ENCODE peak calls at places on chromosomes 11 and 22, in five cellular contexts. E is neural crest cell, X is hepatocyte, I is spleen, H is fibroblast of pulmonary artery. Y is an unnamed sample.

GRCh38 chr22:19886605-19887250 is 32.1 kb upstream of the GNB1L start:
- DNase-seq in X (no peak), I (peak), H (peak), E (no peak), Y (no peak)

GRCh38 chr11:33015621-33016551 is at the start of gene DEPDC7:
- DNase-seq in I (peak), H (peak), X (peak), E (peak), Y (peak)

GRCh38 chr11:20066013-20066782 is 94.1 kb downstream of the DBX1 start:
- DNase-seq in I (no peak), E (no peak), X (no peak), H (no peak), Y (no peak)

GRCh38 chr11:133253570-133253969 is 278.7 kb downstream of the OPCML start:
- DNase-seq in X (no peak), E (no peak), H (no peak), I (no peak), Y (no peak)

GRCh38 chr11:110785398-110785797 is 73.2 kb upstream of the ARHGAP20 start:
- DNase-seq in I (no peak), X (no peak), E (no peak), H (no peak), Y (no peak)

GRCh38 chr22:22955276-22955798 is 67.7 kb downstream of the IGLL5 start:
- DNase-seq in E (no peak), X (no peak), H (no peak), I (no peak), Y (no peak)

GRCh38 chr22:46612341-46612903 is 7.8 kb upstream of the GRAMD4 start:
- DNase-seq in H (no peak), E (no peak), X (no peak), I (peak), Y (no peak)

GRCh38 chr11:30487200-30487898 is 98.8 kb downstream of the MPPED2 start:
- DNase-seq in H (no peak), E (no peak), X (no peak), I (peak), Y (peak)

GRCh38 chr22:32830473-32830872 is 29.0 kb downstream of the TIMP3 start:
- DNase-seq in E (peak), I (peak), X (no peak), H (no peak), Y (no peak)

GRCh38 chr11:95358516-95359322 is 127.7 kb upstream of the SESN3 start:
- DNase-seq in X (no peak), E (no peak), I (no peak), H (no peak), Y (no peak)

GRCh38 chr22:44364750-44365118 is 52.0 kb upstream of the SHISAL1 start:
- DNase-seq in X (no peak), I (peak), E (no peak), H (no peak), Y (no peak)

GRCh38 chr22:21710156-21710555 is 25.4 kb downstream of the YPEL1 start:
- DNase-seq in E (no peak), I (no peak), X (no peak), H (no peak), Y (no peak)

GRCh38 chr11:14974021-14974698 is 2.0 kb upstream of the CALCA start:
- DNase-seq in E (no peak), X (no peak), I (no peak), H (no peak), Y (no peak)

GRCh38 chr22:45882881-45883810 is 93.8 kb downstream of the WNT7B start:
- DNase-seq in I (peak), E (no peak), H (no peak), X (no peak), Y (peak)

GRCh38 chr11:33706961-33707360 is 6.3 kb upstream of the C11orf91 start:
- DNase-seq in H (no peak), I (no peak), X (no peak), E (no peak), Y (no peak)

GRCh38 chr11:797300-798092 is 585 bp downstream of the SLC25A22 start:
- DNase-seq in I (peak), E (peak), H (peak), X (peak), Y (no peak)

GRCh38 chr11:109564241-109564640 is 142.3 kb downstream of the C11orf87 start:
- DNase-seq in I (no peak), E (no peak), H (no peak), X (no peak), Y (no peak)

GRCh38 chr11:107860688-107861087 is 2.1 kb upstream of the SLC35F2 start:
- DNase-seq in E (no peak), I (no peak), X (no peak), H (no peak), Y (no peak)

GRCh38 chr11:101428918-101429317 is 154.9 kb downstream of the TRPC6 start:
- DNase-seq in H (peak), I (no peak), E (no peak), X (peak), Y (no peak)

GRCh38 chr11:45212566-45213315 is 66.3 kb downstream of the PRDM11 start:
- DNase-seq in E (no peak), I (no peak), H (no peak), X (no peak), Y (no peak)
- TF ChIP-seq CTCF in E (no peak), I (no peak), H (no peak), X (peak), Y (peak)

DNA sequence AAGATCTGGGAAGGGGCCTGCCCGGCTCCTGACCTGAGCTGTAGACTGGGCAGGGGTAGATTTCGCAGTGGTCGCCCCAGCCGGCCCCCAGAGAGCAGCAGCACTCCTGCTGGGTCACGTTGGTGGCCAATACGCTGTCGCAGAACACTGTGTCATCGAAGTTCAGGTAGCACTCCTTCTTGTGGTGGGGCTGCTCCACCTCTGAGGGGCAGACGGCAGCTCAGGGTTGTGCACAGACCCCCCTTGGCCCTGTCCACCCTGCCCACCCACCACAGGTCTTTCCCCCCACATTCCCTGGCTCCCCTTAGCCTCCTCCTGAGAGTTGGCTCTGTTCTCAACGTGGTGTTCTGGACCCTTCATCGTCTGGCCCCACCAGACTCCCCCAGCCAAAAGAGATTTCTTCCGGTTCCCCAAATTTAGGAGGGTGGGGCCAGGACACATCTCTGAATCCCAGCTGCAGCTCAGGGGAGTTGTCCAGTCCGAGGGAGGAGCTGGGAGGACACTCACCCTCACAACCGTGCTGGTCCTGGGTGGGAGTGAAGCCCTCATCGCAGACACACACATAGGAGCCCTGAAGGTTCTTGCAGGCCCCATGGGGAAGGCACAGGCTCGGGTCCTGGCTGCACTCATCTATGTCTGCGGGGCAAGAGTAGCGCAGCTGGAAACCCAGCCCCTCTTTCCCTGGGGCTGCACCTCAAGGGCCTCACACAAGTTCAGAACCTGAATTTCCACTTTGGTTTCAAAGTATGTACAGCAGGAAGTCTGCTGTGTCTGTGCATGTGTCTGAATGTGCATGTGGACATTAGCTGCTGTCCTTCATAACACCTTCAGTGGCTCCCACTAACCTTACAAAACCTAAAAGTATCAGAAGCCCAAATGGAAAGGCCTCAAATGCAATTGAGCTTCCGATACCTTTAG is 16.5 kb downstream of the SCYL1 start:
- DNase-seq in H (no peak), I (no peak), E (no peak), X (no peak), Y (no peak)
- TF ChIP-seq CTCF in H (no peak), I (peak), E (no peak), X (no peak), Y (no peak)

DNA sequence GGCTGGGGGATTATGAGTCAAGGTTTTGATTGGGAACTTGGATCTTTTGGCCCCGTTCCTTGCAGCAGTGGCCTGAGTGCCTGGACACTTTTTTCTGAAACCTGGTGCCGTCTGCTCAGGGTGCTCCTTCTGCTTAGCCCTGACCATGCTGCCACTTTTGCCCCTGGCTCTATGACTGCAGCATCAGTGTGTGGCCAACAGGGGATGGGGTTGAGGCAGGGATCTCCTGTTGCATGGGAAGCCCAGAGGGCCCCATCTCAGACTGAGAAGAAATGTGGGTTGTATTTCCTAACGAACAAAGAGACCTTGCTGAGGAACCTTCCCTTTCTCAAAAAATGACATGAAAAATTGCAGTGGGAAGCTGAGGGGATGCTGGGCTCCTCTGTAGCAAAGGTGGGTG is 18.7 kb downstream of the POU2F3 start:
- DNase-seq in E (no peak), X (no peak), I (peak), H (no peak), Y (no peak)
- TF ChIP-seq CTCF in E (no peak), X (no peak), I (no peak), H (peak), Y (no peak)

GRCh38 chr11:72460091-72460647 is 25.8 kb upstream of the CLPB start:
- DNase-seq in H (no peak), X (no peak), E (no peak), I (no peak), Y (no peak)

GRCh38 chr11:72451836-72452376 is 17.6 kb upstream of the CLPB start:
- DNase-seq in X (no peak), I (no peak), H (no peak), E (no peak), Y (no peak)

GRCh38 chr11:72456651-72457050 is 22.3 kb upstream of the CLPB start:
- DNase-seq in I (no peak), X (no peak), E (no peak), H (no peak), Y (no peak)

GRCh38 chr11:72454791-72455190 is 20.5 kb upstream of the CLPB start:
- DNase-seq in X (no peak), I (no peak), E (no peak), H (no peak), Y (no peak)
- TF ChIP-seq CTCF in X (no peak), I (no peak), E (no peak), H (peak), Y (no peak)

GRCh38 chr22:42277988-42278776 is 7.7 kb upstream of the TCF20 start:
- DNase-seq in E (no peak), I (peak), X (peak), H (no peak), Y (no peak)
- TF ChIP-seq CTCF in E (peak), I (no peak), X (peak), H (peak), Y (no peak)

DNA sequence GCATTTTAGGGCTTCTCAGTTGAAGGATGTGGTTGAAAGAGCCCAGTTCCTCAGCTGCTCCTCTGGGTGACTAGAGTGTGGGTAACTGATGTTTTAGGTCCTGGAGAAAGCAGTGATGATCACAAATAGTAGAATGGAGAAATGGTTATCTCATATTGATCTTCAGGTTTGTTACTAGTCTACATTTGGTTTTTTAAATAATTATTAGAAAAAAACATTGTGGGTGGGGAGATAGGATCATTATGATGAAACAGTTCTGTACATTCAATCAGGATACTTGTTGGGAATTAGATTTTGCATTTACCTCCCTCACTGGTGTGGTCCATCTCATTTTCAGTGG is 24.9 kb downstream of the SREBF2 start:
- DNase-seq in H (no peak), X (no peak), E (no peak), I (no peak), Y (no peak)
- TF ChIP-seq CTCF in H (no peak), X (no peak), E (no peak), I (peak), Y (no peak)

DNA sequence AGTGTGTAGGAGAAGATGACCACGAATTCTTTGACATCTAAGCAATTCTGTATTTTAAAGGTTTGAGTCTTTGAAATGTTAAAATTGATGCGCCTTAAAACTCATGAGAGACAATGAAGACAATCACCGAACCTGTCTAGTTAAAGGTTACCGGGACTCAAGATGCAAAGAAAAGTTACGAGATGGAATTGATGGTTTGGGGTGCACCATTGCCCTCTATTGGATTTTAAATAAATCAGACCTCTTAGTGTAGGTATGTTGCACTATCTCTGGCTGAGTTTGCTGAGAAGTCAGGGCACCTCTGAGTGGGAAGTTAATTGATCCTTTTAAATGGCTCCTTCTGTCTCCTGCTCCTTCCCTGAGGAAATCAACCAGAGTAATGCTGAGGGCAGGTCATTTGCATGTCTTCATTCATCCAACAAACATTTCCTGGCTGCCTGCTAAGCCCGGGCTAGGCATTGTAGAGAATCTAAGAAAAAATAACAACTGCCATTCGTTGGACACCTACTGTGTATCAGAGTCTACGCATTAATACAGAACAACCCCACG is 19.4 kb upstream of the TMA7B start:
- DNase-seq in X (no peak), E (no peak), H (no peak), I (no peak), Y (no peak)
- TF ChIP-seq CTCF in X (no peak), E (no peak), H (no peak), I (peak), Y (no peak)

GRCh38 chr11:64358536-64358906 is 441 bp upstream of the RPS6KA4 start:
- DNase-seq in X (no peak), E (no peak), I (no peak), H (no peak), Y (no peak)

GRCh38 chr11:64360403-64360980 is 1.5 kb downstream of the RPS6KA4 start:
- DNase-seq in H (no peak), X (peak), I (no peak), E (no peak), Y (no peak)

GRCh38 chr11:64361659-64362058 is 2.7 kb downstream of the RPS6KA4 start:
- DNase-seq in E (no peak), I (no peak), X (no peak), H (no peak), Y (no peak)

GRCh38 chr11:64358907-64359711 is at the start of gene RPS6KA4:
- DNase-seq in X (peak), E (no peak), I (peak), H (peak), Y (no peak)

DNA sequence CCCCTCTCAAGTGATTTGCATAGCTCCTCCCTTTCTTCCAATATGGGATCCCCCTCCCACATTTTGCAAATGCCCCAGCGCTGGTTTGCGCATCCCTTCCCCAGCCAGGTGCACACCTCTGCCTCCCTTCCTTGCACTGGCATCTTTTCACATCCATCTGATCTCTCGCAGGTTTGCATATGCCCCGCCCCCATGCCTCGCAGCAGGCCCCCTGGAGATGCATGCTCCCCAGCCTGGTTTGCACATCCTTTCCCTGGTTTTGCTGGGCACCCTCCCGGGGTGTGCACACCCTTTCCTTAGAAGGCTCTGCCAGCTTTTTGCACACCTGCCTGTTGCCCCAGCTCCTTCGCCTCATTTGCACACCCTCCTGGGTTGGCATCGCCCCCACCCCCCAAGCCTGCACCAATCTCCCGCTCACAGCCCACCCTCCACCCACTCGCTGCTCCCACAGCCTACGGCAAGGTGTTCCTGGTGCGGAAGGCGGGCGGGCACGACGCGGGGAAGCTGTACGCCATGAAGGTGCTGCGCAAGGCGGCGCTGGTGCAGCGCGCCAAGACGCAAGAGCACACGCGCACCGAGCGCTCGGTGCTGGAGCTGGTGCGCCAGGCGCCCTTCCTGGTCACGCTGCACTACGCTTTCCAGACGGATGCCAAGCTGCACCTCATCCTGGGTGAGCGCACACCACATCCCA is 895 bp downstream of the RPS6KA4 start:
- DNase-seq in E (no peak), I (no peak), X (peak), H (no peak), Y (no peak)
- TF ChIP-seq CTCF in E (no peak), I (no peak), X (no peak), H (no peak), Y (no peak)